ENCODE peak calls at places on chromosomes 6 and 20, in four cellular contexts. P is stomach; J is stimulated activated CD8-positive, alpha-beta memory T cell treated with anti-CD3 and anti-CD28 coated beads, Interleukin-2, amount 100 ng/mL, for 48 hours; Q is NCI-H774. S is an unnamed sample.

GRCh38 chr6:56995347-56995746 is 40.4 kb downstream of the BEND6 start:
- DNase-seq in P (no peak), J (no peak), Q (no peak), S (no peak)

GRCh38 chr20:48681882-48682426 is 145.8 kb downstream of the PREX1 start:
- DNase-seq in P (no peak), J (no peak), Q (no peak), S (no peak)

GRCh38 chr20:61331542-61331941 is 79.5 kb downstream of the CDH4 start:
- DNase-seq in P (no peak), J (no peak), Q (no peak), S (no peak)

GRCh38 chr6:88059221-88059620 is 11.6 kb downstream of the SPACA1 start:
- DNase-seq in P (no peak), J (no peak), Q (no peak), S (no peak)

GRCh38 chr6:164148789-164149188 is 734.3 kb downstream of the QKI start:
- DNase-seq in P (no peak), J (no peak), Q (no peak), S (no peak)

GRCh38 chr6:73079611-73079955 is 145.7 kb downstream of the KHDC1L start:
- DNase-seq in P (no peak), J (no peak), Q (no peak), S (no peak)

GRCh38 chr6:90434096-90434495 is 137.5 kb upstream of the BACH2 start:
- DNase-seq in P (no peak), J (no peak), Q (no peak), S (no peak)

GRCh38 chr20:13567663-13568062 is 71.1 kb downstream of the TASP1 start:
- DNase-seq in P (no peak), J (no peak), Q (no peak), S (no peak)

GRCh38 chr20:61798632-61799031 is 267.0 kb downstream of the TAF4 start:
- DNase-seq in P (no peak), J (no peak), Q (no peak), S (no peak)

GRCh38 chr20:5041433-5041832 is 40.1 kb upstream of the SLC23A2 start:
- DNase-seq in P (no peak), J (no peak), Q (no peak), S (no peak)

GRCh38 chr20:4811661-4812181 is 90.0 kb downstream of the PRND start:
- DNase-seq in P (peak; percentile 67), J (no peak), Q (no peak), S (peak; percentile 76)

S was measured in stimulated activated effector memory CD8-positive, alpha-beta T cell treated with anti-CD3 and anti-CD28 coated beads, Interleukin-12 subunit alpha, Interleukin-12 subunit beta, amount 100 ng/mL, for 72 hours.